ENCODE peak calls at places on chromosomes 7 and 10, in four cellular contexts. B, O, Z and U are unnamed samples.

GRCh38 chr7:92645531-92646061 is 55.4 kb upstream of the FAM133B start:
- DNase-seq in B (peak), O (no peak), Z (peak), U (no peak)

GRCh38 chr7:139775829-139776266 is 1.9 kb downstream of the HIPK2 start:
- DNase-seq in B (peak), O (peak), Z (no peak), U (peak)

GRCh38 chr10:21315321-21316220 is 209.9 kb downstream of the SKIDA1 start:
- DNase-seq in B (peak), O (no peak), Z (no peak), U (peak)

GRCh38 chr7:925601-926000 is 28.9 kb downstream of the ADAP1 start:
- DNase-seq in B (no peak), O (peak), Z (peak), U (no peak)

GRCh38 chr7:47225387-47226170 is 356.3 kb downstream of the TNS3 start:
- DNase-seq in B (no peak), O (no peak), Z (no peak), U (peak)

GRCh38 chr7:106756884-106757283 is 95.9 kb upstream of the CCDC71L start:
- DNase-seq in B (no peak), O (no peak), Z (no peak), U (no peak)

GRCh38 chr7:96870934-96871333 is 134.4 kb upstream of the DLX6 start:
- DNase-seq in B (no peak), O (no peak), Z (no peak), U (no peak)

GRCh38 chr10:96587255-96588059 is 645 bp upstream of the TM9SF3 start:
- DNase-seq in B (peak), O (no peak), Z (no peak), U (peak)

GRCh38 chr7:66682350-66683093 is 53.8 kb downstream of the KCTD7 start:
- DNase-seq in B (peak), O (no peak), Z (no peak), U (peak)

GRCh38 chr10:53700227-53700626 is 927.6 kb upstream of the MBL2 start:
- DNase-seq in B (no peak), O (no peak), Z (no peak), U (no peak)

GRCh38 chr10:29807407-29807806 is 172.6 kb upstream of the SVIL start:
- DNase-seq in B (peak), O (no peak), Z (no peak), U (peak)

GRCh38 chr10:21364196-21365114 is 161.0 kb downstream of the SKIDA1 start:
- DNase-seq in B (peak), O (no peak), Z (no peak), U (peak)

GRCh38 chr10:5583525-5584175 is 58.9 kb downstream of the CALML3 start:
- DNase-seq in B (no peak), O (peak), Z (peak), U (peak)

GRCh38 chr7:22675917-22676343 is 51.1 kb upstream of the IL6 start:
- DNase-seq in B (peak), O (no peak), Z (no peak), U (peak)

GRCh38 chr10:133565441-133566294 is at the start of gene SYCE1:
- DNase-seq in B (no peak), O (no peak), Z (no peak), U (peak)

GRCh38 chr7:105015631-105015965 is 1.6 kb downstream of the KMT2E start:
- DNase-seq in B (peak), O (no peak), Z (no peak), U (peak)

GRCh38 chr10:47111329-47111862 is 188.6 kb upstream of the GDF10 start:
- DNase-seq in B (no peak), O (no peak), Z (no peak), U (no peak)

GRCh38 chr7:30501264-30501663 is 3.4 kb downstream of the GGCT start:
- DNase-seq in B (no peak), O (no peak), Z (no peak), U (no peak)
- H3K4me3 ChIP-seq in B (no peak), O (no peak), Z (no peak), U (no peak)

DNA sequence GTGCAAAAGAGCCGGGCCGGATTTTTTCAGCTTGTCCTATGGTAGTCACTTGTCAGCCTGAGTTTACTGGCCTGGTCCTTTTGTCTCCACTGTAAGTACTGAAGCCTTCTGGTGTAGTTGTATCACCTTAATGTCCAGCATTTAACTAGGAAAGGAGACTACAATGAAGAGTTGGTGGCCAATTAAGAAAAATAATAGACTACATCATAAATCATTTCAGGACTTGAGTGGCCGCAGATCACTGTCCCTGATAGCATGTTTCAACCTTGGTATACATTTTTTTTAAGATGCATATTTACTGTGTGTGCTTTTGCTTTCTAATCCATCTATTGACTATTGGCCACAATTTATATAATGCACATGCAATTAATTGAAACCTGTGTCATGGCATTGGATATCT is 6.1 kb downstream of the FZD1 start:
- DNase-seq in B (no peak), O (no peak), Z (no peak), U (no peak)
- H3K4me3 ChIP-seq in B (no peak), O (no peak), Z (no peak), U (no peak)

DNA sequence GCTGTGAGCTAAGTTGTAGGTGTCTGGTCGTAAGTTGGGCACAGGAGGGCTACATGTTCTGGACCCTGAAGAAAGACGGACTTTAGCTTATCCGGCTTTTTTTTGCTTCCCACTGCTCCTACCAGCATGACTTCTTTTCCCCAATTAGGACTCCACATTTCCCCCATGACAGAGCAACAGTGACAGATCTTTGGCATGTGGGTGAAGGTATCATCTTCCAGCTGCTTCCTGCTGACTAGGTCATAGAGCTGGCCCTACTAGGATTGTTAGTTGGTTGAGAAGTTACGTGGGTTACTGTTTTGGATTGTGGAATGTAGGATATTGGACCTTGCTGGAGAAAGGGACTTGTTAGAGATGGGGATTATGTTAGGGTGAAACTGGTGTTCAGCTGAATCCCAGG is 21.4 kb downstream of the LANCL2 start:
- DNase-seq in B (no peak), O (no peak), Z (no peak), U (no peak)
- H3K4me3 ChIP-seq in B (no peak), O (no peak), Z (no peak), U (no peak)

GRCh38 chr10:3906511-3907111 is 121.6 kb upstream of the KLF6 start:
- DNase-seq in B (peak), O (no peak), Z (no peak), U (peak)
- H3K4me3 ChIP-seq in B (peak), O (no peak), Z (no peak), U (no peak)

GRCh38 chr10:22667093-22667480 is 47.3 kb downstream of the PIP4K2A start:
- DNase-seq in B (no peak), O (no peak), Z (no peak), U (no peak)
- H3K4me3 ChIP-seq in B (no peak), O (no peak), Z (no peak), U (no peak)

GRCh38 chr7:82293467-82293866 is 150.1 kb downstream of the CACNA2D1 start:
- DNase-seq in B (no peak), O (no peak), Z (no peak), U (no peak)
- H3K4me3 ChIP-seq in B (no peak), O (no peak), Z (no peak), U (no peak)